ENCODE peak calls at places on chromosomes 5 and 9, in seven cellular contexts. One of them, this sample, is unnamed.

GRCh38 chr5:143985832-143986485 is 174.0 kb downstream of the HMHB1 start:
- DNase-seq in H1: no peak
- DNase-seq in GM12878: no peak
- DNase-seq in HepG2: no peak
- DNase-seq in K562: no peak
- DNase-seq in GM12891: no peak
- DNase-seq in SK-N-SH: no peak
- DNase-seq in this sample: no peak

GRCh38 chr5:88695232-88695631 is 187.8 kb downstream of the MEF2C start:
- DNase-seq in GM12878: no peak
- DNase-seq in HepG2: no peak
- DNase-seq in K562: no peak
- DNase-seq in GM12891: no peak
- DNase-seq in SK-N-SH: no peak
- DNase-seq in H1: no peak
- DNase-seq in this sample: no peak

GRCh38 chr5:6497267-6497666 is 48.6 kb downstream of the UBE2QL1 start:
- DNase-seq in SK-N-SH: no peak
- DNase-seq in K562: no peak
- DNase-seq in GM12891: no peak
- DNase-seq in HepG2: no peak
- DNase-seq in GM12878: no peak
- DNase-seq in H1: no peak
- DNase-seq in this sample: no peak

GRCh38 chr9:127828262-127829031 is 25.8 kb downstream of the FPGS start:
- DNase-seq in GM12878: no peak
- DNase-seq in SK-N-SH: no peak
- DNase-seq in HepG2: peak
- DNase-seq in H1: peak
- DNase-seq in K562: peak
- DNase-seq in GM12891: no peak
- DNase-seq in this sample: no peak

GRCh38 chr5:79702606-79703380 is 13.2 kb downstream of the CMYA5 start:
- DNase-seq in GM12878: no peak
- DNase-seq in K562: peak
- DNase-seq in HepG2: peak
- DNase-seq in SK-N-SH: peak
- DNase-seq in GM12891: no peak
- DNase-seq in H1: peak
- DNase-seq in this sample: no peak

GRCh38 chr5:170522211-170523128 is 18.6 kb downstream of the KCNIP1 start:
- DNase-seq in GM12891: no peak
- DNase-seq in GM12878: no peak
- DNase-seq in SK-N-SH: no peak
- DNase-seq in HepG2: no peak
- DNase-seq in K562: no peak
- DNase-seq in H1: no peak
- DNase-seq in this sample: no peak

GRCh38 chr9:127562841-127563523 is 49.1 kb upstream of the STXBP1 start:
- DNase-seq in GM12878: no peak
- DNase-seq in GM12891: no peak
- DNase-seq in SK-N-SH: no peak
- DNase-seq in K562: no peak
- DNase-seq in H1: no peak
- DNase-seq in HepG2: no peak
- DNase-seq in this sample: no peak

GRCh38 chr5:87245451-87245850 is 22.2 kb upstream of the RASA1 start:
- DNase-seq in HepG2: no peak
- DNase-seq in GM12891: no peak
- DNase-seq in SK-N-SH: no peak
- DNase-seq in K562: no peak
- DNase-seq in H1: no peak
- DNase-seq in GM12878: no peak
- DNase-seq in this sample: no peak

GRCh38 chr5:33272288-33272687 is 168.5 kb upstream of the TARS1 start:
- DNase-seq in K562: no peak
- DNase-seq in HepG2: no peak
- DNase-seq in GM12891: no peak
- DNase-seq in GM12878: no peak
- DNase-seq in SK-N-SH: no peak
- DNase-seq in H1: no peak
- DNase-seq in this sample: no peak

GRCh38 chr9:28155067-28155466 is 581.8 kb upstream of the C9orf72 start:
- DNase-seq in K562: no peak
- DNase-seq in HepG2: no peak
- DNase-seq in GM12878: no peak
- DNase-seq in GM12891: no peak
- DNase-seq in SK-N-SH: no peak
- DNase-seq in H1: no peak
- DNase-seq in this sample: no peak

GRCh38 chr5:93578813-93579560 is 2.0 kb downstream of the NR2F1-AS1 start:
- DNase-seq in K562: no peak
- DNase-seq in H1: peak
- DNase-seq in SK-N-SH: peak
- DNase-seq in GM12891: no peak
- DNase-seq in GM12878: no peak
- DNase-seq in HepG2: no peak
- DNase-seq in this sample: no peak

GRCh38 chr9:93071464-93071863 is 13.0 kb downstream of the SUSD3 start:
- DNase-seq in GM12891: no peak
- DNase-seq in K562: peak
- DNase-seq in SK-N-SH: peak
- DNase-seq in H1: peak
- DNase-seq in GM12878: no peak
- DNase-seq in HepG2: peak
- DNase-seq in this sample: no peak

GRCh38 chr5:134438268-134438622 is 26.6 kb upstream of the CDKN2AIPNL start:
- DNase-seq in HepG2: no peak
- DNase-seq in SK-N-SH: no peak
- DNase-seq in H1: no peak
- DNase-seq in K562: no peak
- DNase-seq in GM12878: no peak
- DNase-seq in GM12891: no peak
- DNase-seq in this sample: no peak

GRCh38 chr9:108813951-108814601 is 41.7 kb downstream of the ACTL7B start:
- DNase-seq in HepG2: peak
- DNase-seq in GM12878: no peak
- DNase-seq in K562: no peak
- DNase-seq in H1: no peak
- DNase-seq in SK-N-SH: no peak
- DNase-seq in GM12891: no peak
- DNase-seq in this sample: no peak

GRCh38 chr9:109351032-109351431 is 30.2 kb upstream of the EPB41L4B start:
- DNase-seq in GM12878: no peak
- DNase-seq in SK-N-SH: no peak
- DNase-seq in GM12891: no peak
- DNase-seq in H1: no peak
- DNase-seq in K562: no peak
- DNase-seq in HepG2: no peak
- DNase-seq in this sample: no peak

GRCh38 chr9:98728500-98728899 is 19.8 kb upstream of the GABBR2 start:
- DNase-seq in GM12878: no peak
- DNase-seq in H1: no peak
- DNase-seq in GM12891: no peak
- DNase-seq in SK-N-SH: no peak
- DNase-seq in K562: no peak
- DNase-seq in HepG2: no peak
- DNase-seq in this sample: no peak

GRCh38 chr5:132754947-132755346 is 7.7 kb downstream of the CCNI2 start:
- DNase-seq in K562: no peak
- DNase-seq in GM12878: no peak
- DNase-seq in GM12891: no peak
- DNase-seq in SK-N-SH: peak
- DNase-seq in H1: peak
- DNase-seq in HepG2: peak
- DNase-seq in this sample: no peak

GRCh38 chr9:91159664-91160121 is 202.0 kb downstream of the AUH start:
- DNase-seq in K562: no peak
- DNase-seq in SK-N-SH: no peak
- DNase-seq in GM12878: no peak
- DNase-seq in GM12891: no peak
- DNase-seq in HepG2: no peak
- DNase-seq in H1: peak
- DNase-seq in this sample: no peak

GRCh38 chr5:126483156-126483555 is 59.9 kb downstream of the GRAMD2B start:
- DNase-seq in SK-N-SH: no peak
- DNase-seq in GM12891: no peak
- DNase-seq in H1: no peak
- DNase-seq in HepG2: no peak
- DNase-seq in K562: no peak
- DNase-seq in GM12878: no peak
- DNase-seq in this sample: no peak

GRCh38 chr5:83485842-83486241 is 14.3 kb downstream of the VCAN start:
- DNase-seq in HepG2: no peak
- DNase-seq in GM12878: no peak
- DNase-seq in SK-N-SH: no peak
- DNase-seq in H1: no peak
- DNase-seq in K562: no peak
- DNase-seq in GM12891: no peak
- DNase-seq in this sample: no peak

DNA sequence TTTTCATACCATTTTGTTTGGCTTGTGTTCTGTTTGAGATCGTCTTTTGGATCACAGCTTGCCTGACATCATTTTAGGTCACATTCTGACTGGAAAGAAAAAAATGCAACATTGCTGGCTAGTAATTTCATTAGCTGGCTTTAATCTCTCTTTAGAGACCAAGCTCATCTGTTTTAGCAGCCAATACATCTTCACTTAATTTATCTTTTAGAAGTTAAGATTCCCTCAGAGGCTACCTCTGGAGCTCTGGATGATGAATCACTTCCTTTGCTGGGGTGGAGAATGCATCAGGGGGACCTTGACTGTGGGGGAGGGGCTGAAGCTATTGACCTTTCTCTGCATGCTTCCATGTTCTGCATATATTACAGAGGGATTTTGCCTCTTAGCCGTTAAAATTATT is 181.5 kb upstream of the OTULINL start:
- DNase-seq in SK-N-SH: peak
- DNase-seq in GM12891: no peak
- DNase-seq in K562: no peak
- DNase-seq in H1: no peak
- DNase-seq in HepG2: no peak
- DNase-seq in GM12878: no peak
- DNase-seq in this sample: no peak
- TF ChIP-seq TAF1 in SK-N-SH: no peak
- TF ChIP-seq TAF1 in GM12891: no peak
- TF ChIP-seq TAF1 in K562: no peak
- TF ChIP-seq TAF1 in H1: no peak
- TF ChIP-seq TAF1 in HepG2: no peak
- TF ChIP-seq TAF1 in GM12878: no peak
- TF ChIP-seq TAF1 in this sample: no peak

GRCh38 chr9:33187519-33188218 is 20.5 kb upstream of the B4GALT1 start:
- DNase-seq in SK-N-SH: no peak
- DNase-seq in HepG2: no peak
- DNase-seq in GM12878: no peak
- DNase-seq in K562: no peak
- DNase-seq in H1: no peak
- DNase-seq in GM12891: no peak
- DNase-seq in this sample: no peak
- TF ChIP-seq TAF1 in SK-N-SH: no peak
- TF ChIP-seq TAF1 in HepG2: no peak
- TF ChIP-seq TAF1 in GM12878: no peak
- TF ChIP-seq TAF1 in K562: no peak
- TF ChIP-seq TAF1 in H1: no peak
- TF ChIP-seq TAF1 in GM12891: no peak
- TF ChIP-seq TAF1 in this sample: no peak

DNA sequence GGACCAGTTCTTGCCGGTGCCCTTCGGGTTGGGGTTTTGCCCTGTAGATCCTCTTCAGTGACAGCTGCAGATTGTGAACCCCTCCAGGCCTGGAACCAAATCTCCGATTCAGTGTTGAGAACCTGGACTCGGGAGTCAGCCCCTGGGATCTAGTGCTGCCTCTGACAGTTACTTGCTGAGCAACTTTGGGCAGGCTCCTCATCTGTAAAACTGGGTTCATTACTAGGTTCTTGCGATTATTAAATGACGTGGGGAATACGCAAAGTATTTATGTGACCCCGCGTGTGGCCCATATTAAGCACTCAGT is 600 bp downstream of the ERCC6L2 start:
- DNase-seq in H1: no peak
- DNase-seq in SK-N-SH: no peak
- DNase-seq in GM12891: no peak
- DNase-seq in K562: no peak
- DNase-seq in GM12878: no peak
- DNase-seq in HepG2: no peak
- DNase-seq in this sample: no peak
- TF ChIP-seq TAF1 in H1: no peak
- TF ChIP-seq TAF1 in SK-N-SH: no peak
- TF ChIP-seq TAF1 in GM12891: no peak
- TF ChIP-seq TAF1 in K562: no peak
- TF ChIP-seq TAF1 in GM12878: no peak
- TF ChIP-seq TAF1 in HepG2: no peak
- TF ChIP-seq TAF1 in this sample: no peak

GRCh38 chr5:40677456-40677855 is 2.3 kb upstream of the PTGER4 start:
- DNase-seq in H1: no peak
- DNase-seq in K562: no peak
- DNase-seq in SK-N-SH: no peak
- DNase-seq in HepG2: no peak
- DNase-seq in GM12878: no peak
- DNase-seq in GM12891: no peak
- DNase-seq in this sample: no peak

GRCh38 chr5:40675396-40676133 is 4.2 kb upstream of the PTGER4 start:
- DNase-seq in GM12891: no peak
- DNase-seq in SK-N-SH: no peak
- DNase-seq in K562: no peak
- DNase-seq in HepG2: no peak
- DNase-seq in H1: no peak
- DNase-seq in GM12878: no peak
- DNase-seq in this sample: no peak

GRCh38 chr5:40676643-40677333 is 2.9 kb upstream of the PTGER4 start:
- DNase-seq in GM12891: no peak
- DNase-seq in H1: no peak
- DNase-seq in GM12878: no peak
- DNase-seq in HepG2: no peak
- DNase-seq in K562: no peak
- DNase-seq in SK-N-SH: no peak
- DNase-seq in this sample: no peak

GRCh38 chr5:40672440-40672839 is 7.3 kb upstream of the PTGER4 start:
- DNase-seq in SK-N-SH: no peak
- DNase-seq in GM12891: no peak
- DNase-seq in H1: no peak
- DNase-seq in GM12878: no peak
- DNase-seq in K562: no peak
- DNase-seq in HepG2: no peak
- DNase-seq in this sample: no peak

DNA sequence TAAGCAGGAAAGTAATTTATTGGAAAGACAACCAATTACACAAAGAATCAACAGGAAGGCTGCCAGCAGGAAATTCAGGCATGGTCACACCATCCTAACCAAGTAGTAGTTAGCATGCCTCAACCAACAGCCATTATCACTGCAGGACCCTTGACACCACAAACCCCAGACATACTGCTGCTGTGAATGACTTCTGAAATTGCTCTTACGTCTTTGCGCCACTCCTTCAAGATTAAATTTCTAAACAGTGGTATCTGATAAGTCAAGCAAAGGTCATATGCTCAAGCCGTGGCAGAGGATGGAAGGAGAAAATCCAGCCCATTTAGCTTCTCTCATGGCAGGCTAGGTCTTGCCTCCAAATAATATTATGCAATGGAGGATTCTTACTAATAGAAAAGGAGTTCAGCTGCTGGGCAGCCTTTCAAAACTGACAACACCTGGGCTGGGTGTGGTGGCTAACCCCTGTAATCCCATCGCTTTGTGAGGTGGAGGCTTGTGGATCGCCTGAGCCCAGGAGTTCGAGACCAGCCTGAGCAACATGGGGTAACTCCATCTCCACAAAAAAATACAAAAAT is 5.0 kb upstream of the PTGER4 start:
- DNase-seq in GM12878: no peak
- DNase-seq in SK-N-SH: no peak
- DNase-seq in GM12891: no peak
- DNase-seq in HepG2: no peak
- DNase-seq in H1: no peak
- DNase-seq in K562: no peak
- DNase-seq in this sample: no peak
- TF ChIP-seq TAF1 in GM12878: no peak
- TF ChIP-seq TAF1 in SK-N-SH: no peak
- TF ChIP-seq TAF1 in GM12891: no peak
- TF ChIP-seq TAF1 in HepG2: no peak
- TF ChIP-seq TAF1 in H1: no peak
- TF ChIP-seq TAF1 in K562: no peak
- TF ChIP-seq TAF1 in this sample: no peak

This sample was measured in GM12892.